ENCODE peak calls at places on chromosomes 2 and 18, in five cellular contexts. H is endodermal cell, J is fibroblast of the aortic adventitia, B is A549, S is cardiac muscle cell. A is an unnamed sample.
A peak's percentile ranks its signal among the peaks of the same experiment; 100 is the strongest.

GRCh38 chr2:233053928-233054774 is 6.0 kb upstream of the INPP5D start:
- DNase-seq in H (peak; percentile 93), J (peak; percentile 29), B (peak; percentile 59), S (peak; percentile 75), A (no peak)

GRCh38 chr2:214497489-214497888 is 86.6 kb downstream of the VWC2L start:
- DNase-seq in H (no peak), J (peak; percentile 66), B (no peak), S (no peak), A (no peak)

GRCh38 chr18:48036641-48037421 is 106.4 kb upstream of the SMAD2 start:
- DNase-seq in H (peak; percentile 41), J (no peak), B (no peak), S (no peak), A (peak; percentile 13)

GRCh38 chr18:8177330-8178016 is 431.8 kb upstream of the RAB12 start:
- DNase-seq in H (no peak), J (peak; percentile 6), B (peak; percentile 35), S (peak; percentile 85), A (no peak)

GRCh38 chr18:73749304-73749703 is 398.3 kb downstream of the FBXO15 start:
- DNase-seq in H (no peak), J (no peak), B (no peak), S (no peak), A (no peak)

GRCh38 chr2:200378652-200379290 is 72.3 kb downstream of the SPATS2L start:
- DNase-seq in H (no peak), J (peak; percentile 84), B (no peak), S (no peak), A (no peak)

GRCh38 chr2:255195-255594 is 8.6 kb downstream of the SH3YL1 start:
- DNase-seq in H (no peak), J (no peak), B (no peak), S (no peak), A (no peak)

GRCh38 chr18:22337311-22337710 is 80.4 kb downstream of the CTAGE1 start:
- DNase-seq in H (no peak), J (peak; percentile 52), B (no peak), S (no peak), A (no peak)

GRCh38 chr2:10221443-10221842 is 81.3 kb upstream of the HPCAL1 start:
- DNase-seq in H (no peak), J (no peak), B (no peak), S (no peak), A (no peak)

GRCh38 chr18:59802031-59802430 is 97.8 kb upstream of the PMAIP1 start:
- DNase-seq in H (no peak), J (no peak), B (no peak), S (no peak), A (no peak)

GRCh38 chr2:46748121-46748520 is 167.5 kb downstream of the MCFD2 start:
- DNase-seq in H (no peak), J (no peak), B (no peak), S (no peak), A (no peak)

GRCh38 chr2:30225131-30225762 is 6.1 kb upstream of the LBH start:
- DNase-seq in H (peak; percentile 49), J (peak; percentile 81), B (no peak), S (peak; percentile 63), A (no peak)

GRCh38 chr2:44181648-44182047 is 13.0 kb downstream of the PPM1B start:
- DNase-seq in H (no peak), J (no peak), B (no peak), S (no peak), A (no peak)

GRCh38 chr18:79571221-79572092 is 108.1 kb upstream of the CTDP1 start:
- DNase-seq in H (peak; percentile 43), J (no peak), B (no peak), S (no peak), A (no peak)

GRCh38 chr2:163606878-163607277 is 128.9 kb downstream of the FIGN start:
- DNase-seq in H (no peak), J (no peak), B (no peak), S (no peak), A (no peak)

GRCh38 chr2:201987426-201987825 is 46.2 kb upstream of the FZD7 start:
- DNase-seq in H (no peak), J (no peak), B (no peak), S (no peak), A (no peak)

GRCh38 chr2:65349863-65350262 is 82.5 kb downstream of the SPRED2 start:
- DNase-seq in H (no peak), J (peak; percentile 81), B (no peak), S (peak; percentile 81), A (peak; percentile 71)

GRCh38 chr2:207480521-207481034 is 49.2 kb upstream of the CREB1 start:
- DNase-seq in H (no peak), J (no peak), B (no peak), S (no peak), A (no peak)

GRCh38 chr2:240648650-240649275 is 23.5 kb downstream of the GPR35 start:
- DNase-seq in H (peak; percentile 58), J (no peak), B (no peak), S (no peak), A (no peak)

GRCh38 chr2:175002547-175003274 is 2.5 kb downstream of the CHN1 start:
- DNase-seq in H (no peak), J (no peak), B (no peak), S (no peak), A (no peak)

GRCh38 chr2:118492335-118492734 is 355.1 kb downstream of the EN1 start:
- DNase-seq in H (peak; percentile 10), J (peak; percentile 41), B (peak; percentile 38), S (no peak), A (no peak)

GRCh38 chr2:240818543-240819403 is 1.2 kb downstream of the KIF1A start:
- DNase-seq in H (peak; percentile 82), J (no peak), B (no peak), S (peak; percentile 20), A (peak; percentile 61)

GRCh38 chr18:26821181-26821580 is 44.3 kb downstream of the AQP4 start:
- DNase-seq in H (no peak), J (no peak), B (no peak), S (no peak), A (no peak)

GRCh38 chr2:241009601-241010530 is 11.4 kb downstream of the SNED1 start:
- DNase-seq in H (peak; percentile 91), J (peak; percentile 92), B (no peak), S (no peak), A (peak; percentile 44)

GRCh38 chr2:38215511-38215910 is 139.6 kb upstream of the CYP1B1 start:
- DNase-seq in H (no peak), J (no peak), B (no peak), S (no peak), A (no peak)

GRCh38 chr18:32907656-32908441 is 135.0 kb upstream of the KLHL14 start:
- DNase-seq in H (no peak), J (no peak), B (no peak), S (no peak), A (no peak)

GRCh38 chr2:44237221-44237620 is 38.1 kb upstream of the SLC3A1 start:
- DNase-seq in H (no peak), J (no peak), B (no peak), S (no peak), A (no peak)

GRCh38 chr2:118177932-118178331 is 89.7 kb downstream of the INSIG2 start:
- DNase-seq in H (no peak), J (no peak), B (no peak), S (no peak), A (no peak)

GRCh38 chr2:10289891-10290290 is 12.8 kb upstream of the HPCAL1 start:
- DNase-seq in H (no peak), J (peak; percentile 42), B (peak; percentile 40), S (no peak), A (peak; percentile 87)

GRCh38 chr2:40395169-40396023 is 56.5 kb downstream of the SLC8A1 start:
- DNase-seq in H (no peak), J (peak; percentile 20), B (no peak), S (no peak), A (no peak)

GRCh38 chr18:63159590-63159989 is 160.0 kb downstream of the BCL2 start:
- DNase-seq in H (no peak), J (no peak), B (no peak), S (no peak), A (no peak)

GRCh38 chr18:63158012-63158631 is 161.4 kb downstream of the BCL2 start:
- DNase-seq in H (no peak), J (no peak), B (no peak), S (no peak), A (no peak)

GRCh38 chr18:63158676-63159291 is 160.8 kb downstream of the BCL2 start:
- DNase-seq in H (no peak), J (no peak), B (no peak), S (no peak), A (no peak)

GRCh38 chr18:63155910-63156773 is 163.4 kb downstream of the BCL2 start:
- DNase-seq in H (no peak), J (no peak), B (no peak), S (no peak), A (no peak)

GRCh38 chr18:63157293-63158011 is 162.1 kb downstream of the BCL2 start:
- DNase-seq in H (no peak), J (no peak), B (no peak), S (no peak), A (no peak)
- H3K4me3 ChIP-seq in H (no peak overlapping the region), J (no peak overlapping the region), B (no peak overlapping the region), S (no peak overlapping the region), A (no peak overlapping the region)

DNA sequence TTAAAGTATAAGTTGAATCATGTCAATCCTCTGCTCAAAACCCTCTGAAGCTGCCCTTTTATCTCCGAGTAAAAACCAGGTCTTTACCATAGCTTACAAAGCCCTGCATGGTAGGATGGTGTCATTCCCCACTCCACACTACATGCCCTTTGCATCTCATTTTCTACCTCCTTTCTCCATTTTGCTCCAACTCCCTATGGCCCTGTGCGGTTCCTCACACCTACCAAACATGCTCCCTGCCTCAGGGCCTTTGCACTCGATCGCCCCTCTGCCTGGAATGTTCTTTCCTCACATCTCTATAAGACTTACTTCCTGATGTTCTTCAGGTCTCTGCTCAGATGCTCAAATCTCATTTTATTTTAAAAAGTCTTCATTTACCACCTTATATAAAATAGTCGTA is 80.7 kb downstream of the MYL12B start:
- DNase-seq in H (no peak), J (no peak), B (no peak), S (no peak), A (no peak)
- TF ChIP-seq CTCF in H (no peak), J (no peak), B (no peak), S (no peak), A (no peak)

GRCh38 chr2:27067385-27067784 is 4.1 kb downstream of the OST4 start:
- DNase-seq in H (no peak), J (no peak), B (no peak), S (no peak), A (no peak)

GRCh38 chr2:27070653-27071276 is 689 bp downstream of the OST4 start:
- DNase-seq in H (no peak), J (no peak), B (no peak), S (no peak), A (no peak)

GRCh38 chr2:27069961-27070618 is 1.4 kb downstream of the OST4 start:
- DNase-seq in H (no peak), J (no peak), B (no peak), S (no peak), A (no peak)

GRCh38 chr2:27071277-27071989 is at the start of gene OST4:
- DNase-seq in H (peak; percentile 96), J (peak; percentile 90), B (peak; percentile 93), S (peak; percentile 97), A (peak; percentile 89)

GRCh38 chr2:27069436-27069835 is 2.0 kb downstream of the OST4 start:
- DNase-seq in H (no peak), J (no peak), B (no peak), S (no peak), A (no peak)
- H3K4me3 ChIP-seq in H (peak overlapping the region; percentile 100), J (peak overlapping the region; percentile 28), B (no peak overlapping the region), S (no peak overlapping the region), A (no peak overlapping the region)

GRCh38 chr2:124485659-124486058 is 460.6 kb downstream of the CNTNAP5 start:
- DNase-seq in H (no peak), J (no peak), B (no peak), S (no peak), A (no peak)
- TF ChIP-seq CTCF in H (peak; percentile 47), J (no peak), B (no peak), S (peak; percentile 3), A (no peak)

A was measured in RWPE2.